ENCODE peak calls at places on chromosomes 13 and 19, in six cellular contexts. M is heart right ventricle; S is stomach; X is CD8-positive, alpha-beta memory T cell; V is CD8-positive, alpha-beta T cell; E is SK-N-SH. Q is an unnamed sample.

GRCh38 chr19:38213911-38214625 is 10.0 kb downstream of the DPF1 start:
- DNase-seq in E (no peak), X (peak; percentile 74), S (no peak), V (no peak), M (no peak), Q (no peak)

GRCh38 chr19:51365211-51366049 is 758 bp downstream of the ETFB start:
- DNase-seq in E (no peak), V (no peak), M (no peak), X (no peak), S (peak; percentile 29), Q (no peak)

GRCh38 chr13:30696278-30697176 is 38.8 kb upstream of the ALOX5AP start:
- DNase-seq in E (no peak), M (no peak), V (no peak), S (no peak), X (no peak), Q (peak; percentile 70)

GRCh38 chr19:7272856-7273578 is 21.2 kb downstream of the INSR start:
- DNase-seq in X (no peak), E (no peak), S (no peak), M (no peak), V (no peak), Q (no peak)

GRCh38 chr13:92896842-92897241 is 329.8 kb upstream of the GPC6 start:
- DNase-seq in V (no peak), E (peak; percentile 2), M (no peak), X (no peak), S (no peak), Q (no peak)

GRCh38 chr13:97430296-97430695 is 3.7 kb upstream of the RAP2A start:
- DNase-seq in S (no peak), M (no peak), E (no peak), V (no peak), X (no peak), Q (no peak)

GRCh38 chr19:55643003-55643732 is at the start of gene ZNF581:
- DNase-seq in X (peak; percentile 72), V (peak; percentile 72), S (peak; percentile 83), M (peak; percentile 76), E (peak; percentile 90), Q (peak; percentile 89)

GRCh38 chr13:114030666-114031610 is 57.1 kb upstream of the C13orf46 start:
- DNase-seq in V (no peak), M (peak; percentile 7), X (no peak), S (no peak), E (no peak), Q (no peak)

GRCh38 chr13:110302986-110303385 is 4.0 kb downstream of the COL4A1 start:
- DNase-seq in X (no peak), E (no peak), S (no peak), M (no peak), V (no peak), Q (no peak)

GRCh38 chr13:77696006-77696862 is 1.3 kb upstream of the SLAIN1 start:
- DNase-seq in E (peak; percentile 45), M (no peak), X (peak; percentile 49), V (no peak), S (no peak), Q (no peak)

GRCh38 chr13:81488021-81488420 is 1147.1 kb upstream of the SPRY2 start:
- DNase-seq in X (no peak), V (no peak), M (no peak), S (no peak), E (no peak), Q (no peak)

GRCh38 chr13:99605417-99606321 is 104.4 kb downstream of the TM9SF2 start:
- DNase-seq in X (peak; percentile 53), M (peak; percentile 43), E (peak; percentile 64), S (peak; percentile 50), V (peak; percentile 35), Q (peak; percentile 72)

GRCh38 chr19:11798391-11799296 is at the start of gene ZNF491:
- DNase-seq in V (peak; percentile 78), M (peak; percentile 92), S (peak; percentile 94), E (peak; percentile 98), X (peak; percentile 71), Q (peak; percentile 96)

GRCh38 chr19:4338441-4339350 is at the start of gene STAP2:
- DNase-seq in M (no peak), E (no peak), X (no peak), S (peak; percentile 77), V (no peak), Q (peak; percentile 82)

GRCh38 chr13:26075498-26075897 is 23.7 kb upstream of the SHISA2 start:
- DNase-seq in S (no peak), V (no peak), M (no peak), E (no peak), X (no peak), Q (no peak)

GRCh38 chr13:51534075-51534817 is 50.0 kb upstream of the WDFY2 start:
- DNase-seq in E (no peak), V (peak; percentile 25), S (peak; percentile 31), X (peak; percentile 18), M (peak; percentile 21), Q (peak; percentile 69)

GRCh38 chr13:107842562-107843180 is 372.7 kb downstream of the LIG4 start:
- DNase-seq in X (no peak), M (no peak), S (no peak), E (no peak), V (no peak), Q (no peak)

GRCh38 chr13:86974995-86975328 is 696.2 kb upstream of the SLITRK5 start:
- DNase-seq in V (no peak), M (no peak), S (no peak), E (no peak), X (no peak), Q (no peak)

GRCh38 chr19:803686-804418 is 6.6 kb downstream of the PTBP1 start:
- DNase-seq in S (no peak), M (no peak), V (no peak), X (no peak), E (no peak), Q (peak; percentile 60)

GRCh38 chr19:801861-802496 is 4.7 kb downstream of the PTBP1 start:
- DNase-seq in E (no peak), S (peak; percentile 60), X (no peak), V (no peak), M (no peak), Q (peak; percentile 88)

GRCh38 chr19:802497-802887 is 5.2 kb downstream of the PTBP1 start:
- DNase-seq in X (no peak), M (no peak), E (no peak), S (no peak), V (no peak), Q (no peak)

GRCh38 chr19:804419-805160 is 7.3 kb downstream of the PTBP1 start:
- DNase-seq in V (no peak), M (no peak), S (no peak), E (no peak), X (no peak), Q (peak; percentile 61)

DNA sequence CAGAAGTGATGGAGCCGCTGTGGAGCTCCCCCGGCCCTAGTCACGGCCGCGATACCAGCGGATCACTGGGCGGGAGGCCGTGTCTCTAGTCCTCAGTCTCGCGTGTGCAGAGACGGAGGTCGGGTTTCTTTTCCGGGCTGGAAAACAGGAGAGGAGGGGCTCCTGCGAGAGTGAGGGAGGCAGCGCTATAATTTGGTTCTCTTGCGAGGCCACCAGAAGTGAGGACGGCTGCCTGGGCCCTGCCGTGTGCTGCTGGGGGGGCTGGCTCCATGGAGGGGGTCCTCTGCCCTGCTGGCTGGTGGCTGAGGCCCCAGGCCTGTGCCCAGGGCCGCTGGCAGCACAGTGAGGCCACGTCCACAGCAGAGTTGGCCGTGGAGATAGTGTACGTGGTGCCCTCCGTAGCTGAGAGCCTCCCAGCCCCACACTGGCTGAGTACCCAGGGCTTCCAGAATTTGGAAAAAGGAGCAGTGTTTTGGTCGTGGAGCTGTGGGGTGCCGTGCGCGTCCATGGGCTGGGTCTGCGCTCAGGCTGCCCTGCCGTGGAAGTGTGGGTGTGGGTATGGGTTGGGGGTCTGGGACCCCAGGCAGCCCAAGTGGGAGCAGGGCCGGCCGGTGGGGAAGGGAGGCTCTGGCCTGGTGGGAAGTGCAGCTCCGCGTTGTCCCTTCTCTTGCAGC is 5.8 kb downstream of the PTBP1 start:
- DNase-seq in X (no peak), V (no peak), S (no peak), M (no peak), E (no peak), Q (no peak)
- H3K27ac ChIP-seq in X (no peak overlapping the region), V (no peak overlapping the region), S (peak overlapping the region; percentile 100), M (peak overlapping the region; percentile 92), E (no peak overlapping the region), Q (peak overlapping the region; percentile 30)

GRCh38 chr19:12882589-12882988 is 1.3 kb upstream of the DNASE2 start:
- DNase-seq in V (no peak), X (no peak), M (no peak), S (no peak), E (no peak), Q (no peak)
- H3K4me1 ChIP-seq in V (peaks cover 29% of the 10 kb centered on the region), X (peaks cover 17% of the 10 kb centered on the region), M (peaks cover 13% of the 10 kb centered on the region), S (peaks cover 22% of the 10 kb centered on the region), E (no peaks in the 10 kb centered on the region), Q (peaks cover 17% of the 10 kb centered on the region)

DNA sequence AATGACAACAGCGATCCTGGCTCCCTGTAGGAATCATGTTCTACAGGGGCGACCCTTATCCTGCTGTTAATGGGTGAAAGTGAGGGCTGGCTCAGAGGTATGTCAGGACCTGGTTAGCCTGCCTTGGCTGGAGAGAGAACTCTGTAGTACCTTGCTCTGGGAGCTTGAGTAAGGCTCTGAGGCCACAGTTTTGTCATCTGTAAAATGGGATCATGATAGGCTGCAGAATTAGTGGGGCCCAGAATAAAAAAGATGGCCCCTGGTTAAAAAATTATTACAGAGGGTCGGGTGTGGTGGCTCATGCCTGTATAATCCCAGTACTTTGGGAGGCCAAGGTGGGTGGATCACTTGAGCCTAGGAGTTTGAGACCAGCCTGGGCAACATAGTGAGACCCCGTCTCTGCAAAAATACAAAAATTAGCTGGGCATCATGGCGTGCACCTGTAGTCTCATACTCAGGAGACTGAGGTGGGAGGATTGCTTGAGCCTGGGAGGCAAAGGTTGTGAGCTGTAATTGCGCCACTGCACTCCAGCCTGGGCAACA is 10.5 kb upstream of the SAMD1 start:
- DNase-seq in X (no peak), V (no peak), S (no peak), M (no peak), E (no peak), Q (no peak)
- H3K36me3 ChIP-seq in X (peaks cover 11% of the 10 kb centered on the region), V (peaks cover 28% of the 10 kb centered on the region), S (peaks cover 99% of the 10 kb centered on the region), M (no peaks in the 10 kb centered on the region), E (peaks cover 20% of the 10 kb centered on the region), Q (peaks cover 90% of the 10 kb centered on the region)

GRCh38 chr19:44452367-44452766 is 4.1 kb upstream of the ZNF229 start:
- DNase-seq in E (no peak), X (no peak), S (no peak), M (no peak), V (no peak), Q (no peak)

GRCh38 chr19:44451687-44452086 is 3.4 kb upstream of the ZNF229 start:
- DNase-seq in E (no peak), S (no peak), X (no peak), M (no peak), V (no peak), Q (no peak)

DNA sequence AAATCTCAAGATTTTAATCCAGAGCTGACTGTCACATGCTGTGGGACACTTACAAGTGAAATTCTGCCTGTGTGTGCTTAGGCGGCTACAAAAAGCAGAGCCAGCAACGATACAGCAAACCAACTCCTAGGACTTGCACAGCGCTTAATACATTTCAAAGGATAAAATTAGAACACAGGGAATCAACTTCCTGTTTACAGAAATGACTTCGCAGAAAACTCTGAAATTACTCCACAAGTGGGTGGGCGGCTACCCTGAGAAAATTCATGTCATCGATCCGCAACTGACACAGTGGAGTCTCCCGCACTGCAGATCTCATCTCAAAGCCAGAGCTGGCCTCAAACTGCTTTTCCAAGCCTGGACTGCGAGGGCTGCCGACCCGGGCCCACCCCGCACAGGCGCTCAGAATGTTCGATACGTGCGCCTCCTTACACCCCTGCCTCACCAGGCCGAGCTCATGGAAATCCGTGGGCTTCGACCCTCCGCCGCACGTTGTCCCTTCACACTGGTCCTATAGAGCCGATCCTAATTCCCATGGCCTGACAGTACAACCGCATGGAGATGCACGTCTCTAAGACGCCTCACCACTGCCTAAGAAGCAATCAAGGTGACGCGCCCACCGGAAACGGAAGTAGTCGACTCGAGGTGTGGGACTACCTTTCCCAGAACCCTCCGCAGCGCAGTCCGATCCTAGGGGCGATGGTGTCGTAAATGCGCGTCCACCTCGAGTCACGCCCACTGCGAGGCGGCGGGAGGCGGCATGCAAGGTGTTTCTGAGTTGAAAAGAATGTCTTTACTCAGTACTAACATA is at the start of gene ZNF229:
- DNase-seq in S (peak; percentile 86), V (peak; percentile 59), E (peak; percentile 87), M (peak; percentile 86), X (peak; percentile 48), Q (peak; percentile 88)
- H3K27ac ChIP-seq in S (peak within 1 kb of the TSS; percentile 46), V (no peak within 1 kb of the TSS), E (no peak within 1 kb of the TSS), M (peak within 1 kb of the TSS; percentile 39), X (no peak within 1 kb of the TSS), Q (no peak within 1 kb of the TSS)